ENCODE peak calls at places on chromosomes 11 and 22, in ten cellular contexts. Y, O, V, W, N, U, Z, G, B and D are unnamed samples.

GRCh38 chr11:80960331-80961095 is 1519.7 kb upstream of the TENM4 start:
- DNase-seq in O (no peak), Z (no peak), W (no peak), V (no peak), G (no peak), Y (no peak), B (no peak), N (no peak), U (no peak), D (no peak)

GRCh38 chr22:46065733-46066454 is 84.4 kb upstream of the PPARA start:
- DNase-seq in N (no peak), O (no peak), W (no peak), U (no peak), G (no peak), Y (no peak), Z (no peak), B (no peak), V (no peak), D (no peak)

GRCh38 chr11:57368106-57368826 is 12.7 kb downstream of the PRG3 start:
- DNase-seq in U (no peak), N (no peak), W (peak), O (no peak), B (no peak), Y (no peak), V (no peak), Z (no peak), G (no peak), D (no peak)

GRCh38 chr11:100870138-100870537 is 183.1 kb downstream of the ARHGAP42 start:
- DNase-seq in B (no peak), G (no peak), U (no peak), W (no peak), N (no peak), V (no peak), Z (no peak), O (no peak), Y (no peak), D (no peak)

GRCh38 chr11:44627911-44628729 is 62.7 kb downstream of the CD82 start:
- DNase-seq in G (peak), Z (no peak), B (no peak), Y (peak), O (peak), V (peak), N (peak), W (peak), U (no peak), D (peak)

GRCh38 chr11:10674991-10675440 is 18.5 kb downstream of the IRAG1 start:
- DNase-seq in B (no peak), N (peak), G (peak), Y (no peak), W (no peak), O (peak), Z (no peak), U (no peak), V (no peak), D (no peak)

GRCh38 chr22:40189979-40190378 is 12.3 kb downstream of the TNRC6B start:
- DNase-seq in U (no peak), Z (no peak), N (no peak), G (no peak), V (no peak), W (no peak), B (no peak), O (no peak), Y (no peak), D (no peak)

GRCh38 chr11:68542617-68543016 is 82.1 kb downstream of the PPP6R3 start:
- DNase-seq in N (no peak), O (no peak), W (no peak), G (no peak), Z (no peak), Y (no peak), B (no peak), V (no peak), U (peak), D (no peak)

GRCh38 chr22:47089796-47090460 is 327.5 kb downstream of the TBC1D22A start:
- DNase-seq in G (no peak), O (no peak), W (no peak), N (no peak), B (peak), Y (no peak), Z (no peak), U (no peak), V (no peak), D (no peak)

GRCh38 chr11:15059132-15059531 is 14.3 kb upstream of the CALCB start:
- DNase-seq in B (no peak), O (no peak), W (no peak), Y (no peak), N (no peak), Z (no peak), G (no peak), U (no peak), V (no peak), D (no peak)

GRCh38 chr11:129815596-129816461 is at the start of gene TMEM45B:
- DNase-seq in W (peak), Y (peak), O (no peak), B (no peak), Z (no peak), V (no peak), U (no peak), G (no peak), N (no peak), D (no peak)

GRCh38 chr22:46098525-46099475 is 51.5 kb upstream of the PPARA start:
- DNase-seq in V (no peak), Z (no peak), B (no peak), Y (no peak), N (no peak), W (no peak), U (no peak), G (no peak), O (no peak), D (no peak)

GRCh38 chr11:72333657-72334056 is 89.7 kb upstream of the PHOX2A start:
- DNase-seq in N (no peak), B (peak), Z (peak), G (no peak), Y (no peak), W (no peak), U (no peak), O (no peak), V (peak), D (no peak)

GRCh38 chr22:45718391-45718790 is 46.8 kb downstream of the ATXN10 start:
- DNase-seq in Y (no peak), W (no peak), N (no peak), Z (no peak), U (no peak), V (no peak), O (no peak), G (no peak), B (no peak), D (no peak)

GRCh38 chr22:42108848-42109247 is 18.3 kb upstream of the NDUFA6 start:
- DNase-seq in U (no peak), O (no peak), W (no peak), V (no peak), Y (no peak), N (no peak), B (no peak), Z (no peak), G (no peak), D (no peak)

GRCh38 chr11:78217650-78218541 is 29.2 kb downstream of the USP35 start:
- DNase-seq in U (no peak), G (no peak), Z (no peak), Y (no peak), N (no peak), W (no peak), V (no peak), B (no peak), O (no peak), D (no peak)

GRCh38 chr22:39206491-39206890 is 38.3 kb downstream of the PDGFB start:
- DNase-seq in Z (no peak), U (no peak), V (no peak), Y (peak), B (no peak), W (peak), N (no peak), G (no peak), O (no peak), D (no peak)

GRCh38 chr11:47109882-47110281 is 66.8 kb downstream of the ARFGAP2 start:
- DNase-seq in U (no peak), B (no peak), N (no peak), Z (no peak), G (no peak), O (no peak), Y (no peak), W (no peak), V (no peak), D (no peak)

GRCh38 chr11:112160452-112160851 is 3.4 kb downstream of the IL18 start:
- DNase-seq in G (no peak), B (no peak), O (no peak), N (no peak), U (no peak), V (no peak), W (no peak), Y (no peak), Z (no peak), D (no peak)

GRCh38 chr22:47192651-47193437 is 430.4 kb downstream of the TBC1D22A start:
- DNase-seq in Y (peak), U (no peak), N (no peak), B (peak), O (peak), G (no peak), Z (no peak), W (peak), V (peak), D (no peak)

GRCh38 chr11:61077936-61078335 is 24.4 kb upstream of the CD5 start:
- DNase-seq in G (no peak), V (no peak), B (no peak), N (no peak), U (no peak), O (no peak), Z (no peak), Y (no peak), W (no peak), D (no peak)

GRCh38 chr22:20526628-20527355 is 19.4 kb downstream of the MED15 start:
- DNase-seq in O (no peak), Z (no peak), Y (no peak), N (no peak), B (peak), W (no peak), U (peak), G (no peak), V (peak), D (no peak)

GRCh38 chr22:20524004-20524481 is 16.6 kb downstream of the MED15 start:
- DNase-seq in B (peak), N (no peak), V (peak), O (no peak), U (no peak), G (no peak), Z (no peak), Y (no peak), W (no peak), D (no peak)

GRCh38 chr22:20528405-20528978 is 21.1 kb downstream of the MED15 start:
- DNase-seq in N (no peak), O (no peak), W (peak), G (no peak), Z (no peak), U (no peak), V (no peak), B (peak), Y (no peak), D (no peak)

GRCh38 chr22:20525048-20525447 is 17.6 kb downstream of the MED15 start:
- DNase-seq in Z (no peak), O (no peak), U (no peak), G (no peak), V (peak), B (no peak), Y (no peak), N (no peak), W (no peak), D (no peak)

DNA sequence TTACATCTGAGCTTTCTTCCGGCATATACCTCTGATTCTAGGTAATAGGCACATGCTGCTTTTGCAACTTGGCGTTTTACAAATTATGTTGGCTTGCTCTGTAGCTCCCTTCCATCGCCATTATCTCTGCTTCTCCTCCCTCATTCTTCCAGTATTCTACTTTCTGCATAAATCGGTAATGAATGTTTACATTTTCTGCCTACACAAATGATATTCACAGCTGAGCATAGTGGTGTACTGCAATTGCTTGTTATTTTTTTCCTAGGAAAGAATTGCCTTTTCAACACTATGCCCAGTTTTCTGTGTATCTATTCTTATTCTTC is 18.9 kb downstream of the MED15 start:
- DNase-seq in G (no peak), V (no peak), O (no peak), B (peak), Y (no peak), W (no peak), N (no peak), Z (no peak), U (no peak), D (no peak)
- H3K27ac ChIP-seq in G (peak), V (peak), O (no peak), B (no peak), Y (no peak), W (no peak), N (no peak), Z (no peak), U (peak), D (no peak)

DNA sequence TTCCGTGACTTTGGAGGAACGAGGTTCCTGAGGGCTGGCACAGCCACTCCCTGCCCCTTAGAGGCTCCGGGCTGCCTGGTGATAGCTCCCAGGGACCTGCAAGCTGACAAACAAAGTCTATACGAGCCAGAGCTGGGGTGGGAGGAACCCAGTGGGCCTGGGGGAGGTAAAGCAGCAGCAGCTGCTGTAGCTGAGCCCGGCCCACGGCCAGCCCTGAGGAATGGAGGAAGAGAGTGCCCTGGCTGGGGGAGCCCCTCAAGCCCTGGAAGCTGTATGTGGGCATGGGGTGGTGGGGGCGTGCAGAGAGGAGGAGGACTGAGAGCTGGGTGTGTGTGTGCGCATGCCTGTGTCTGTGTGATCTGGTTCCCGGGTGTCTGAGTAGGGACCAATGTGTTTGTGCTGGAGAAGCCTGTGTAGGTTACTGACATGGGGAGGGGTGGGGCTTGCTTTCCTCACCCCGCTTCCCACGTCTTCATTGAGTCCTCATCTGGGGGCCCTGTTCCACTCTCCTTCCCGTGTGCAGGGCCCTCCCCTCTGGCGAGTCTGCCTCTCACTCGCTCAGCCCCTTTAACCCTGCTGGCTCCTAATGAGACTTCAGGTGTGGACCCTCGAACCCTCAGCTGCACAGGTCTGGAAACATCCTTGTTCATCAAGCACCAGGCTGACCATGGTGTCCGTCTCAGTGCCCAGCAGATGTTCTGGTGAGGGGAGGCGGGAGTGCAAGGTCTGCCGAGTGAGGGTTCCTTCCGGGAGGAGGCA is 10.8 kb downstream of the ST3GAL4 start:
- DNase-seq in Z (no peak), G (peak), W (peak), V (no peak), Y (peak), B (no peak), N (no peak), U (no peak), O (no peak), D (no peak)
- H3K27ac ChIP-seq in Z (no peak), G (peak), W (peak), V (no peak), Y (no peak), B (no peak), N (no peak), U (no peak), O (peak), D (peak)

GRCh38 chr22:37231406-37232139 is 12.5 kb downstream of the RAC2 start:
- DNase-seq in O (no peak), G (no peak), U (no peak), B (no peak), Y (peak), V (peak), W (peak), N (no peak), Z (no peak), D (no peak)

GRCh38 chr22:37232140-37232998 is 11.7 kb downstream of the RAC2 start:
- DNase-seq in G (no peak), Y (peak), N (no peak), W (peak), V (no peak), O (no peak), U (no peak), Z (no peak), B (no peak), D (no peak)

GRCh38 chr22:37229805-37230672 is 14.0 kb downstream of the RAC2 start:
- DNase-seq in W (peak), U (peak), O (no peak), Y (peak), V (peak), G (peak), Z (peak), B (peak), N (no peak), D (no peak)

GRCh38 chr22:37229012-37229804 is 14.9 kb downstream of the RAC2 start:
- DNase-seq in W (no peak), N (no peak), O (no peak), B (peak), G (no peak), U (peak), V (peak), Y (peak), Z (no peak), D (no peak)

DNA sequence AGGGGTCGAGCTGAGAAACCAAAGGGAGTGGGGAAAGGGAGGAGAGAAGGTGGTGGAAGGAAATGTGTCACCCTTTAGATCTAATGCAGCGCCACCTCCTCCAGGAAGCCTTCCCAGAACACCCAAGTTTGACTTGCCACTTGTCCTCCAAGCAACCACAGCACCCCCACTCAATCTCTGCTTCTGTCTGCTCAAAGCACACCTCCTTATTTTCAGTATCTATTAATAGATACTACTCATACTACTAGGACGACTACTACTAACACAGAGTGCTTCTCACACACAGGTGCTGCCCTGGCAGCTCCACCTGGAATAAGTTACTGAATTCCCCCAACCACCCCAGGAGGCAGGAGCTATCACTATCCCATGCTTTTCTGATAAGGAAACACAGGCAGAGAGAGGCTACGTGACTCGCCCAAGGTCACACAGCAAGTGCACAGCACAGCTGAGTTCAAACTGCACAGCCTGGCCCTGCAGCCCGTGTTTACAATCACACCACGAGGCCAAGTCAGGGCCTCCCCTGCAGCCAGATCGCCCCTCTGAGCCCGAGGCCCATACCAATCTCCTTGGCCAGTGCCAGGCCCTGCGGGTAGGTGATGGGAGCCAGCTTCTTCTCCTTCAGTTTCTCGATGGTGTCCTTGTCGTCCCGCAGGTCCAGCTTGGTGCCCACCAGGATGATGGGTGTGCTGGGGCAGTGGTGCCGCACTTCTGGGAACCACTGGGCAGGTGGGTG is 13.2 kb downstream of the RAC2 start:
- DNase-seq in B (no peak), Z (no peak), N (no peak), Y (peak), V (peak), G (no peak), W (peak), O (no peak), U (no peak), D (no peak)
- H3K27ac ChIP-seq in B (peak), Z (peak), N (no peak), Y (peak), V (peak), G (no peak), W (peak), O (no peak), U (no peak), D (no peak)

GRCh38 chr11:1113405-1114201 is 38.9 kb downstream of the MUC2 start:
- DNase-seq in V (peak), N (peak), G (peak), O (no peak), B (peak), Z (no peak), W (no peak), Y (peak), U (no peak), D (no peak)
- H3K27ac ChIP-seq in V (no peak), N (no peak), G (no peak), O (no peak), B (no peak), Z (no peak), W (no peak), Y (no peak), U (no peak), D (no peak)

GRCh38 chr11:76787271-76787670 is 4.1 kb downstream of the TSKU start:
- DNase-seq in Z (no peak), W (no peak), Y (no peak), V (peak), B (no peak), N (no peak), U (no peak), O (no peak), G (no peak), D (no peak)
- H3K27ac ChIP-seq in Z (no peak), W (no peak), Y (no peak), V (no peak), B (no peak), N (no peak), U (no peak), O (no peak), G (peak), D (no peak)

GRCh38 chr11:133157180-133157579 is 375.1 kb downstream of the OPCML start:
- DNase-seq in Y (no peak), W (no peak), N (no peak), B (no peak), Z (no peak), O (no peak), G (no peak), U (no peak), V (no peak), D (no peak)
- H3K27ac ChIP-seq in Y (no peak), W (no peak), N (no peak), B (no peak), Z (no peak), O (no peak), G (no peak), U (no peak), V (no peak), D (no peak)

GRCh38 chr22:27782065-27782464 is 19.5 kb downstream of the MN1 start:
- DNase-seq in G (peak), Y (no peak), O (no peak), W (no peak), B (no peak), Z (no peak), N (peak), V (no peak), U (no peak), D (no peak)

GRCh38 chr22:27786253-27786898 is 15.2 kb downstream of the MN1 start:
- DNase-seq in O (no peak), B (no peak), N (no peak), Z (no peak), Y (no peak), U (no peak), W (no peak), V (no peak), G (no peak), D (no peak)

GRCh38 chr22:27785818-27786217 is 15.7 kb downstream of the MN1 start:
- DNase-seq in Z (no peak), G (no peak), B (no peak), V (no peak), U (no peak), N (no peak), Y (no peak), O (no peak), W (no peak), D (no peak)

GRCh38 chr22:27784099-27784446 is 17.5 kb downstream of the MN1 start:
- DNase-seq in Z (no peak), G (no peak), W (no peak), O (no peak), Y (no peak), U (no peak), V (no peak), N (no peak), B (no peak), D (no peak)

DNA sequence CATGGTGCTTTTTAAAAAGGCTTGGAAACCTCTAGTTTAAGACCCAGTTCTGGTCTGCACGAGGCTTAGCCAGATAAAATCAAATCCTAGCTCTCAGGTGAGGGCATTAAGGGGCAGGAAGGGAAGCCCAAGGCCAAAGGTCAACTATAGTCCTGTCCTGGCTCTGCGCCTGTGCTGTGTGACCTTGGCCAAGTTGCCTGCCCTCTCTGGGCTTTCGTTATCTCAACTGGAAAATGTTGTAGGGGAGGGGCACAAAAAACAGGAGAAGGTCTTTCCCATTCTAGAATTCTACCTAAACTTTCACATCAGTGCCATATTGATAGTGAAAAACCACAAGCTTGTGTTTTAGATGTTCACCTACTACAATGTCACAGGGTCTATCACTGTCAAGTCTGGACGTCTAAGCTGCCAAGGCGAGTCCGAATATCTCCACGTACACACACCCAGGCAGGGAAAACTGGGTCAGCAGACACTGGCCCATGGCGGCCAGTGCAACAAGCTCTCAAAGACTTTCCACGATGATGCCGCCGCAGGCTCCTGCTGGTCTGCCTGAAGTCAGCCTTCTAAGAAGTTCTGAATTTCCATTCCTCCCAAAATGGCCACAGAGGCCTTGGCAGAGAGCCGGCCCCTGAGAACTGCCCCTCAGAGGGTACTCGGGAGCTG is 18.0 kb downstream of the MN1 start:
- DNase-seq in N (no peak), Y (no peak), G (no peak), W (no peak), B (no peak), Z (no peak), O (no peak), V (no peak), U (no peak), D (no peak)
- H3K27ac ChIP-seq in N (peak), Y (no peak), G (peak), W (peak), B (no peak), Z (no peak), O (peak), V (no peak), U (no peak), D (peak)